ENCODE peak calls at places on chromosomes 6 and 20, in seven cellular contexts. I, F, J, Q, N, S and V are unnamed samples.
A peak's percentile ranks its signal among the peaks of the same experiment; 100 is the strongest.

GRCh38 chr6:35691027-35691824 is 2.5 kb upstream of the FKBP5 start:
- DNase-seq in Q (no peak), J (peak; percentile 77), F (peak; percentile 89), S (no peak), I (peak; percentile 42), N (no peak), V (peak; percentile 90)

GRCh38 chr6:89007209-89008001 is 44.0 kb upstream of the RNGTT start:
- DNase-seq in Q (no peak), I (no peak), S (no peak), N (no peak), F (no peak), J (no peak), V (peak; percentile 35)

GRCh38 chr20:12023169-12023795 is 105.6 kb downstream of the BTBD3 start:
- DNase-seq in I (no peak), F (no peak), S (no peak), N (no peak), Q (no peak), J (no peak), V (no peak)

GRCh38 chr6:135250234-135250633 is 69.1 kb downstream of the MYB start:
- DNase-seq in Q (no peak), I (no peak), J (no peak), F (no peak), N (no peak), S (no peak), V (no peak)

GRCh38 chr6:31472259-31472658 is 25.7 kb upstream of the MICB start:
- DNase-seq in N (no peak), Q (no peak), S (no peak), J (no peak), I (no peak), F (no peak), V (no peak)

GRCh38 chr6:36223706-36224105 is 27.2 kb downstream of the BRPF3 start:
- DNase-seq in S (no peak), N (no peak), J (no peak), F (no peak), Q (no peak), I (peak; percentile 8), V (no peak)

GRCh38 chr6:34295721-34296120 is 46.9 kb upstream of the SMIM29 start:
- DNase-seq in F (no peak), S (peak; percentile 6), J (no peak), N (no peak), Q (no peak), I (peak; percentile 9), V (no peak)

GRCh38 chr6:48671506-48671905 is 560.5 kb upstream of the PTCHD4 start:
- DNase-seq in S (no peak), F (no peak), Q (no peak), I (no peak), J (no peak), N (no peak), V (no peak)

GRCh38 chr20:1694672-1695071 is 37.1 kb upstream of the SIRPG start:
- DNase-seq in Q (no peak), N (no peak), S (no peak), F (no peak), I (no peak), J (no peak), V (no peak)

GRCh38 chr20:32798046-32798985 is 21.4 kb upstream of the MAPRE1 start:
- DNase-seq in J (no peak), F (no peak), Q (no peak), S (no peak), N (no peak), I (no peak), V (no peak)

GRCh38 chr20:22511943-22512910 is 72.1 kb downstream of the FOXA2 start:
- DNase-seq in I (no peak), Q (peak; percentile 99), J (peak; percentile 64), S (no peak), N (no peak), F (peak; percentile 87), V (no peak)

GRCh38 chr6:144263786-144264185 is 21.3 kb upstream of the UTRN start:
- DNase-seq in F (no peak), N (no peak), Q (no peak), S (no peak), J (no peak), I (peak; percentile 56), V (no peak)

GRCh38 chr20:49344975-49345374 is 67.1 kb upstream of the ZNFX1 start:
- DNase-seq in S (peak; percentile 78), N (no peak), Q (no peak), I (peak; percentile 97), F (peak; percentile 26), J (peak; percentile 41), V (no peak)

GRCh38 chr20:23536601-23537000 is 31.7 kb downstream of the CST9L start:
- DNase-seq in J (no peak), S (no peak), F (no peak), N (no peak), I (no peak), Q (no peak), V (no peak)

GRCh38 chr6:63418741-63419140 is 99.0 kb upstream of the LGSN start:
- DNase-seq in F (no peak), N (no peak), S (no peak), I (no peak), Q (peak; percentile 74), J (peak; percentile 34), V (no peak)

GRCh38 chr20:23125159-23125558 is 39.0 kb upstream of the CD93 start:
- DNase-seq in J (no peak), S (no peak), N (no peak), I (no peak), Q (no peak), F (no peak), V (no peak)

GRCh38 chr6:7730852-7731251 is 5.0 kb downstream of the BMP6 start:
- DNase-seq in Q (peak; percentile 39), N (no peak), S (peak; percentile 45), J (no peak), F (no peak), I (peak; percentile 89), V (no peak)

GRCh38 chr6:129929433-129929832 is 68.3 kb upstream of the TMEM244 start:
- DNase-seq in S (peak; percentile 49), J (no peak), N (no peak), Q (no peak), F (no peak), I (peak; percentile 90), V (no peak)

GRCh38 chr6:3905853-3906190 is 56.6 kb downstream of the FAM50B start:
- DNase-seq in J (no peak), F (no peak), S (no peak), N (no peak), Q (peak; percentile 45), I (no peak), V (no peak)

GRCh38 chr6:27230758-27231111 is 16.8 kb upstream of the PRSS16 start:
- DNase-seq in S (no peak), J (no peak), N (no peak), F (no peak), I (no peak), Q (no peak), V (no peak)

GRCh38 chr6:97176468-97176867 is 106.5 kb downstream of the MMS22L start:
- DNase-seq in F (no peak), S (no peak), I (peak; percentile 50), J (no peak), Q (no peak), N (no peak), V (no peak)

GRCh38 chr20:2692886-2693285 is 306 bp downstream of the EBF4 start:
- DNase-seq in S (no peak), J (no peak), I (no peak), N (no peak), F (no peak), Q (no peak), V (no peak)

GRCh38 chr6:112311950-112312547 is 35.1 kb upstream of the RFPL4B start:
- DNase-seq in J (no peak), Q (peak; percentile 7), F (no peak), I (no peak), N (no peak), S (no peak), V (no peak)

GRCh38 chr20:56017560-56017959 is 12.2 kb upstream of the CBLN4 start:
- DNase-seq in N (no peak), Q (no peak), F (no peak), J (no peak), I (no peak), S (no peak), V (no peak)

GRCh38 chr20:56014998-56015397 is 9.7 kb upstream of the CBLN4 start:
- DNase-seq in F (no peak), S (no peak), I (no peak), Q (no peak), J (no peak), N (no peak), V (no peak)

GRCh38 chr20:56018750-56019149 is 13.4 kb upstream of the CBLN4 start:
- DNase-seq in S (no peak), N (no peak), F (no peak), Q (no peak), J (no peak), I (no peak), V (no peak)

GRCh38 chr20:56018194-56018593 is 12.9 kb upstream of the CBLN4 start:
- DNase-seq in J (no peak), F (no peak), N (no peak), I (no peak), S (no peak), Q (no peak), V (no peak)
- H3K9me3 ChIP-seq in J (no peaks in the 10 kb centered on the region), F (no peaks in the 10 kb centered on the region), N (no peaks in the 10 kb centered on the region), I (no peaks in the 10 kb centered on the region), S (peaks cover 18% of the 10 kb centered on the region), Q (peaks cover 99% of the 10 kb centered on the region), V (no peaks in the 10 kb centered on the region)

DNA sequence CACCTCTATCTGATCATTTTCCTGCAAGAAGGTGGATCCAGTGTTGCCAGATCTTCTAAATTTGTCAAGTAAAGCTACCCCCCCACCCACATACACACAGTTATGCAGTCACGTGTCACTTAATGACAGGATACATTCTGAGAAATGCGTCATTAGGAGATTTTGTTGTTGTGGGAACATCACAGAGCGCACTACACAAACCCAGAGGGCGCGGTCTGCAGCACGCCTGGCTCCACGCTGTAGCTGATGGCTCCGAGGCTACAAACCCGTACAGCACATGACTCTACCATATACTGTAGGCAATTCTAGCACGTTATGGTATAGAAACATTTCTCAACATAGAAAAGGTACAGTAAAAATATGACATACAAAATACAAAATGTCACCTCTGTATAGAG is 126.9 kb downstream of the SYCP2 start:
- DNase-seq in S (no peak), J (no peak), Q (no peak), N (no peak), F (no peak), I (no peak), V (peak; percentile 9)
- H3K9me3 ChIP-seq in S (peaks cover 22% of the 10 kb centered on the region), J (no peaks in the 10 kb centered on the region), Q (no peaks in the 10 kb centered on the region), N (no peaks in the 10 kb centered on the region), F (no peaks in the 10 kb centered on the region), I (no peaks in the 10 kb centered on the region), V (no peaks in the 10 kb centered on the region)

GRCh38 chr6:359261-360035 is 32.1 kb upstream of the IRF4 start:
- DNase-seq in N (no peak), Q (no peak), I (no peak), S (no peak), J (no peak), F (no peak), V (no peak)
- H3K9me3 ChIP-seq in N (no peaks in the 10 kb centered on the region), Q (no peaks in the 10 kb centered on the region), I (no peaks in the 10 kb centered on the region), S (peaks cover 72% of the 10 kb centered on the region), J (peaks cover 7% of the 10 kb centered on the region), F (no peaks in the 10 kb centered on the region), V (no peaks in the 10 kb centered on the region)

GRCh38 chr20:56195946-56196345 is 52.6 kb upstream of the MC3R start:
- DNase-seq in Q (no peak), I (no peak), N (no peak), F (no peak), S (no peak), J (no peak), V (no peak)

DNA sequence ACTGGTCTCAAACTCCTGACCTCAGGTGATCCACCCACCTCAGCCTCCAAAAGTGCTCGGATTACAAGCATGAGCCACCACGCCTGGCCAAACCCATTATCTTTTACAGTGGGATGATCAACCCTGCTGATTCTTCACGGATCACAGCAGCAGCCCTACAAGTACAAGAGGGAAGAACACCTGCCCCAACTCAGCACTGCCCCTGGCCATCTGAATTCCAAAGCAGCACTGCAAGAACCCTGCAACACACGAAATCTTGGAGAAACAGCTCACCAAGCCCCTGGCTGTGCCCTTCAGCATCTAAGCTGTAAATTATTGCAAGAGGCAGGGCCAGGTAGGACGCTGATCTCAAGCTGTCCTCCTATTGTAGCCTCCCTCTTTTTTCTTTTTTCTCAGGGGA is 54.5 kb upstream of the MC3R start:
- DNase-seq in S (no peak), F (no peak), J (no peak), Q (no peak), I (no peak), N (no peak), V (no peak)
- H3K9me3 ChIP-seq in S (peaks cover 26% of the 10 kb centered on the region), F (no peaks in the 10 kb centered on the region), J (no peaks in the 10 kb centered on the region), Q (peaks cover 35% of the 10 kb centered on the region), I (no peaks in the 10 kb centered on the region), N (no peaks in the 10 kb centered on the region), V (no peaks in the 10 kb centered on the region)